ENCODE peak calls at places on chromosomes 6 and 20, in ten cellular contexts. One of them, this sample, is unnamed.

GRCh38 chr6:17381429-17382147 is 11.8 kb upstream of the CAP2 start:
- DNase-seq in HFFc6: peak
- DNase-seq in prostate gland: no peak
- DNase-seq in Calu3: no peak
- DNase-seq in bronchial epithelial cell: no peak
- DNase-seq in CD4-positive, alpha-beta T cell: no peak
- DNase-seq in lower leg skin: no peak
- DNase-seq in GM12865: no peak
- DNase-seq in activated CD8-positive, alpha-beta T cell treated with anti-CD3 and anti-CD28 coated beads for 36 hours: no peak
- DNase-seq in B cell: no peak
- DNase-seq in this sample: no peak

GRCh38 chr6:2579241-2579761 is 171.4 kb downstream of the MYLK4 start:
- DNase-seq in HFFc6: no peak
- DNase-seq in prostate gland: no peak
- DNase-seq in Calu3: no peak
- DNase-seq in bronchial epithelial cell: peak
- DNase-seq in CD4-positive, alpha-beta T cell: no peak
- DNase-seq in lower leg skin: no peak
- DNase-seq in GM12865: no peak
- DNase-seq in activated CD8-positive, alpha-beta T cell treated with anti-CD3 and anti-CD28 coated beads for 36 hours: no peak
- DNase-seq in B cell: no peak
- DNase-seq in this sample: no peak

GRCh38 chr6:10720229-10720959 is 2.5 kb upstream of the TMEM14C start:
- DNase-seq in HFFc6: no peak
- DNase-seq in prostate gland: no peak
- DNase-seq in Calu3: no peak
- DNase-seq in bronchial epithelial cell: no peak
- DNase-seq in CD4-positive, alpha-beta T cell: peak
- DNase-seq in lower leg skin: no peak
- DNase-seq in GM12865: no peak
- DNase-seq in activated CD8-positive, alpha-beta T cell treated with anti-CD3 and anti-CD28 coated beads for 36 hours: peak
- DNase-seq in B cell: peak
- DNase-seq in this sample: peak

GRCh38 chr6:151389640-151390275 is 1.6 kb downstream of the ZBTB2 start:
- DNase-seq in HFFc6: peak
- DNase-seq in prostate gland: peak
- DNase-seq in Calu3: peak
- DNase-seq in bronchial epithelial cell: peak
- DNase-seq in CD4-positive, alpha-beta T cell: no peak
- DNase-seq in lower leg skin: peak
- DNase-seq in GM12865: no peak
- DNase-seq in activated CD8-positive, alpha-beta T cell treated with anti-CD3 and anti-CD28 coated beads for 36 hours: peak
- DNase-seq in B cell: peak
- DNase-seq in this sample: peak

GRCh38 chr6:114432380-114432779 is 89.6 kb upstream of the HS3ST5 start:
- DNase-seq in HFFc6: no peak
- DNase-seq in prostate gland: no peak
- DNase-seq in Calu3: no peak
- DNase-seq in bronchial epithelial cell: no peak
- DNase-seq in CD4-positive, alpha-beta T cell: no peak
- DNase-seq in lower leg skin: no peak
- DNase-seq in GM12865: no peak
- DNase-seq in activated CD8-positive, alpha-beta T cell treated with anti-CD3 and anti-CD28 coated beads for 36 hours: no peak
- DNase-seq in B cell: no peak
- DNase-seq in this sample: no peak

GRCh38 chr6:141744971-141745370 is 387.8 kb upstream of the GJE1 start:
- DNase-seq in HFFc6: no peak
- DNase-seq in prostate gland: no peak
- DNase-seq in Calu3: no peak
- DNase-seq in bronchial epithelial cell: no peak
- DNase-seq in CD4-positive, alpha-beta T cell: no peak
- DNase-seq in lower leg skin: no peak
- DNase-seq in GM12865: no peak
- DNase-seq in activated CD8-positive, alpha-beta T cell treated with anti-CD3 and anti-CD28 coated beads for 36 hours: no peak
- DNase-seq in B cell: no peak
- DNase-seq in this sample: no peak

GRCh38 chr6:82178084-82178758 is 69.3 kb downstream of the IBTK start:
- DNase-seq in HFFc6: peak
- DNase-seq in prostate gland: no peak
- DNase-seq in Calu3: no peak
- DNase-seq in bronchial epithelial cell: peak
- DNase-seq in CD4-positive, alpha-beta T cell: no peak
- DNase-seq in lower leg skin: no peak
- DNase-seq in GM12865: no peak
- DNase-seq in activated CD8-positive, alpha-beta T cell treated with anti-CD3 and anti-CD28 coated beads for 36 hours: no peak
- DNase-seq in B cell: no peak
- DNase-seq in this sample: no peak

GRCh38 chr6:75419408-75419807 is 74.2 kb downstream of the FILIP1 start:
- DNase-seq in HFFc6: no peak
- DNase-seq in prostate gland: no peak
- DNase-seq in Calu3: no peak
- DNase-seq in bronchial epithelial cell: no peak
- DNase-seq in CD4-positive, alpha-beta T cell: no peak
- DNase-seq in lower leg skin: no peak
- DNase-seq in GM12865: no peak
- DNase-seq in activated CD8-positive, alpha-beta T cell treated with anti-CD3 and anti-CD28 coated beads for 36 hours: no peak
- DNase-seq in B cell: no peak
- DNase-seq in this sample: no peak

GRCh38 chr6:28474441-28475219 is 31.3 kb upstream of the ZSCAN23 start:
- DNase-seq in HFFc6: peak
- DNase-seq in prostate gland: no peak
- DNase-seq in Calu3: peak
- DNase-seq in bronchial epithelial cell: peak
- DNase-seq in CD4-positive, alpha-beta T cell: no peak
- DNase-seq in lower leg skin: no peak
- DNase-seq in GM12865: peak
- DNase-seq in activated CD8-positive, alpha-beta T cell treated with anti-CD3 and anti-CD28 coated beads for 36 hours: peak
- DNase-seq in B cell: no peak
- DNase-seq in this sample: no peak

GRCh38 chr6:30155522-30156261 is 5.3 kb downstream of the TRIM10 start:
- DNase-seq in HFFc6: no peak
- DNase-seq in prostate gland: no peak
- DNase-seq in Calu3: no peak
- DNase-seq in bronchial epithelial cell: peak
- DNase-seq in CD4-positive, alpha-beta T cell: no peak
- DNase-seq in lower leg skin: no peak
- DNase-seq in GM12865: no peak
- DNase-seq in activated CD8-positive, alpha-beta T cell treated with anti-CD3 and anti-CD28 coated beads for 36 hours: no peak
- DNase-seq in B cell: no peak
- DNase-seq in this sample: no peak

DNA sequence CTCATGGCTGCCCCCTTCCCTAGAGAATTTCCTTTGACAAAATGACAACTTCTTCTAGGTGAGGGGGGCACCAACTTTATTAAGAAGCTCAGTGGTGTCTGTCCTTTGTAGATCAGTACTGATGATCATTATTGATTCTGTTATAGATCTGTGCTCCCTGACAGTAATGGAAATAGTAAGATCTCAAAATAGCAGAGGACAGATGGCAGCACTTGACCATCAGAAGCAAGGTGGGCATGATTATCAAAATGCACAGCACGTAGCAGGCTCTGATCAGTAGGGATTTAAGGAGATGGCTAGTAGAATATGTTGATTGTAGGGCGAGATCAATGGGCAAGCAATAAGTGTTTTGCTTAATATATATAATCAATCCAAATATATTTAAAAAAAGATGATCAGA is 208.6 kb upstream of the HDDC2 start:
- DNase-seq in HFFc6: no peak
- DNase-seq in prostate gland: no peak
- DNase-seq in Calu3: no peak
- DNase-seq in bronchial epithelial cell: no peak
- DNase-seq in CD4-positive, alpha-beta T cell: no peak
- DNase-seq in lower leg skin: no peak
- DNase-seq in GM12865: no peak
- DNase-seq in activated CD8-positive, alpha-beta T cell treated with anti-CD3 and anti-CD28 coated beads for 36 hours: no peak
- DNase-seq in B cell: no peak
- DNase-seq in this sample: no peak
- TF ChIP-seq CTCF in HFFc6: no peak
- TF ChIP-seq CTCF in prostate gland: no peak
- TF ChIP-seq CTCF in Calu3: no peak
- TF ChIP-seq CTCF in bronchial epithelial cell: no peak
- TF ChIP-seq CTCF in CD4-positive, alpha-beta T cell: no peak
- TF ChIP-seq CTCF in lower leg skin: no peak
- TF ChIP-seq CTCF in GM12865: no peak
- TF ChIP-seq CTCF in activated CD8-positive, alpha-beta T cell treated with anti-CD3 and anti-CD28 coated beads for 36 hours: no peak
- TF ChIP-seq CTCF in B cell: no peak
- TF ChIP-seq CTCF in this sample: no peak

DNA sequence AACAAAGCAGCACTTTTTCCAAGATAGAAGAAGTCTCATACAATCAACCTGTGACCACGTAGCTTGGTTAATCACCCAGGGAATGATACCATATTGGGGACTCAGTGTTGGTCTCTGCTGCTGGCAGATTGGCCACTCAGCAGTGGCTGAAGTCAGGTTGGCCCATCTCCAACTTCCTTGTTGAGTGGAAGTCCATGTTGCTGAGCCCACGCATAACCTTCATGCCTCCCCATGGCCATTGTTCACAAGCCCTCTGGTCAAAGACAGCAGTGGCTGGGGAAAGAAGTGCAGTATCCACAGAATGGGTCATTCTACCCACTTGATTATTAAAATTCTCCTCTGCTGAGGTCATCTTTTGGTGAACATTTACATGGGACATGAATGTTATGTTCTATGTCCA is 38.5 kb downstream of the PKIB start:
- DNase-seq in HFFc6: no peak
- DNase-seq in prostate gland: no peak
- DNase-seq in Calu3: no peak
- DNase-seq in bronchial epithelial cell: no peak
- DNase-seq in CD4-positive, alpha-beta T cell: no peak
- DNase-seq in lower leg skin: no peak
- DNase-seq in GM12865: no peak
- DNase-seq in activated CD8-positive, alpha-beta T cell treated with anti-CD3 and anti-CD28 coated beads for 36 hours: no peak
- DNase-seq in B cell: no peak
- DNase-seq in this sample: no peak
- TF ChIP-seq CTCF in HFFc6: no peak
- TF ChIP-seq CTCF in prostate gland: no peak
- TF ChIP-seq CTCF in Calu3: no peak
- TF ChIP-seq CTCF in bronchial epithelial cell: no peak
- TF ChIP-seq CTCF in CD4-positive, alpha-beta T cell: no peak
- TF ChIP-seq CTCF in lower leg skin: no peak
- TF ChIP-seq CTCF in GM12865: no peak
- TF ChIP-seq CTCF in activated CD8-positive, alpha-beta T cell treated with anti-CD3 and anti-CD28 coated beads for 36 hours: no peak
- TF ChIP-seq CTCF in B cell: no peak
- TF ChIP-seq CTCF in this sample: no peak

DNA sequence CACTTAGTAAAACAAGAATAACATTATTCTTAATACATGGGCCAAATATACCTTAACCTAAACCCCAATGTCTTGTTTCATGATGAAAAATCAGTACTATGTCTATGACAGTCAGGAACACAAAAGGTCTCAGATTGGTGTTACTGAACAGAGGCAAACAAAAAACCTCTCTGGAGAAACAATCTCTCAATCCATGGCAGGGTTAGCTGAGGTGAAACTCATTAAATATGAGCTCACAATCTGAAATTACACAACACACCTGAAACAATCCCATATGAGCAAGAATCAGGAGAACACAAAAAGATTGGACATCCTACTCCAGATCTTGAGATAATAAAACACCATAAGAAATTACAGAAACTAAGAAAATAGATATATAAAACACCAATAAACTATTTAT is 6.5 kb upstream of the SLC17A4 start:
- DNase-seq in HFFc6: no peak
- DNase-seq in prostate gland: no peak
- DNase-seq in Calu3: no peak
- DNase-seq in bronchial epithelial cell: no peak
- DNase-seq in CD4-positive, alpha-beta T cell: no peak
- DNase-seq in lower leg skin: no peak
- DNase-seq in GM12865: no peak
- DNase-seq in activated CD8-positive, alpha-beta T cell treated with anti-CD3 and anti-CD28 coated beads for 36 hours: no peak
- DNase-seq in B cell: no peak
- DNase-seq in this sample: no peak
- TF ChIP-seq CTCF in HFFc6: no peak
- TF ChIP-seq CTCF in prostate gland: no peak
- TF ChIP-seq CTCF in Calu3: no peak
- TF ChIP-seq CTCF in bronchial epithelial cell: no peak
- TF ChIP-seq CTCF in CD4-positive, alpha-beta T cell: no peak
- TF ChIP-seq CTCF in lower leg skin: no peak
- TF ChIP-seq CTCF in GM12865: no peak
- TF ChIP-seq CTCF in activated CD8-positive, alpha-beta T cell treated with anti-CD3 and anti-CD28 coated beads for 36 hours: no peak
- TF ChIP-seq CTCF in B cell: no peak
- TF ChIP-seq CTCF in this sample: no peak

GRCh38 chr6:131167773-131168172 is 32.5 kb downstream of the AKAP7 start:
- DNase-seq in HFFc6: no peak
- DNase-seq in prostate gland: no peak
- DNase-seq in Calu3: no peak
- DNase-seq in bronchial epithelial cell: no peak
- DNase-seq in CD4-positive, alpha-beta T cell: no peak
- DNase-seq in lower leg skin: no peak
- DNase-seq in GM12865: no peak
- DNase-seq in activated CD8-positive, alpha-beta T cell treated with anti-CD3 and anti-CD28 coated beads for 36 hours: no peak
- DNase-seq in B cell: no peak
- DNase-seq in this sample: no peak
- TF ChIP-seq CTCF in HFFc6: peak
- TF ChIP-seq CTCF in prostate gland: no peak
- TF ChIP-seq CTCF in Calu3: no peak
- TF ChIP-seq CTCF in bronchial epithelial cell: no peak
- TF ChIP-seq CTCF in CD4-positive, alpha-beta T cell: no peak
- TF ChIP-seq CTCF in lower leg skin: no peak
- TF ChIP-seq CTCF in GM12865: no peak
- TF ChIP-seq CTCF in activated CD8-positive, alpha-beta T cell treated with anti-CD3 and anti-CD28 coated beads for 36 hours: no peak
- TF ChIP-seq CTCF in B cell: no peak
- TF ChIP-seq CTCF in this sample: peak

GRCh38 chr20:20699144-20699543 is 13.3 kb downstream of the RALGAPA2 start:
- DNase-seq in HFFc6: no peak
- DNase-seq in prostate gland: no peak
- DNase-seq in Calu3: no peak
- DNase-seq in bronchial epithelial cell: peak
- DNase-seq in CD4-positive, alpha-beta T cell: no peak
- DNase-seq in lower leg skin: no peak
- DNase-seq in GM12865: no peak
- DNase-seq in activated CD8-positive, alpha-beta T cell treated with anti-CD3 and anti-CD28 coated beads for 36 hours: no peak
- DNase-seq in B cell: no peak
- DNase-seq in this sample: no peak
- TF ChIP-seq CTCF in HFFc6: no peak
- TF ChIP-seq CTCF in prostate gland: no peak
- TF ChIP-seq CTCF in Calu3: no peak
- TF ChIP-seq CTCF in bronchial epithelial cell: no peak
- TF ChIP-seq CTCF in CD4-positive, alpha-beta T cell: no peak
- TF ChIP-seq CTCF in lower leg skin: no peak
- TF ChIP-seq CTCF in GM12865: no peak
- TF ChIP-seq CTCF in activated CD8-positive, alpha-beta T cell treated with anti-CD3 and anti-CD28 coated beads for 36 hours: no peak
- TF ChIP-seq CTCF in B cell: no peak
- TF ChIP-seq CTCF in this sample: no peak

GRCh38 chr6:34859951-34860350 is 27.9 kb downstream of the TAF11 start:
- DNase-seq in HFFc6: no peak
- DNase-seq in prostate gland: no peak
- DNase-seq in Calu3: no peak
- DNase-seq in bronchial epithelial cell: no peak
- DNase-seq in CD4-positive, alpha-beta T cell: no peak
- DNase-seq in lower leg skin: no peak
- DNase-seq in GM12865: no peak
- DNase-seq in activated CD8-positive, alpha-beta T cell treated with anti-CD3 and anti-CD28 coated beads for 36 hours: no peak
- DNase-seq in B cell: no peak
- DNase-seq in this sample: no peak

GRCh38 chr6:34864007-34864406 is 23.8 kb downstream of the TAF11 start:
- DNase-seq in HFFc6: no peak
- DNase-seq in prostate gland: no peak
- DNase-seq in Calu3: no peak
- DNase-seq in bronchial epithelial cell: no peak
- DNase-seq in CD4-positive, alpha-beta T cell: no peak
- DNase-seq in lower leg skin: no peak
- DNase-seq in GM12865: no peak
- DNase-seq in activated CD8-positive, alpha-beta T cell treated with anti-CD3 and anti-CD28 coated beads for 36 hours: no peak
- DNase-seq in B cell: no peak
- DNase-seq in this sample: no peak

GRCh38 chr6:34855463-34855862 is 32.4 kb downstream of the TAF11 start:
- DNase-seq in HFFc6: no peak
- DNase-seq in prostate gland: no peak
- DNase-seq in Calu3: no peak
- DNase-seq in bronchial epithelial cell: no peak
- DNase-seq in CD4-positive, alpha-beta T cell: no peak
- DNase-seq in lower leg skin: no peak
- DNase-seq in GM12865: no peak
- DNase-seq in activated CD8-positive, alpha-beta T cell treated with anti-CD3 and anti-CD28 coated beads for 36 hours: no peak
- DNase-seq in B cell: no peak
- DNase-seq in this sample: no peak

GRCh38 chr6:34858681-34859080 is 29.2 kb downstream of the TAF11 start:
- DNase-seq in HFFc6: no peak
- DNase-seq in prostate gland: no peak
- DNase-seq in Calu3: no peak
- DNase-seq in bronchial epithelial cell: no peak
- DNase-seq in CD4-positive, alpha-beta T cell: no peak
- DNase-seq in lower leg skin: no peak
- DNase-seq in GM12865: no peak
- DNase-seq in activated CD8-positive, alpha-beta T cell treated with anti-CD3 and anti-CD28 coated beads for 36 hours: no peak
- DNase-seq in B cell: no peak
- DNase-seq in this sample: no peak
- TF ChIP-seq CTCF in HFFc6: peak
- TF ChIP-seq CTCF in prostate gland: no peak
- TF ChIP-seq CTCF in Calu3: no peak
- TF ChIP-seq CTCF in bronchial epithelial cell: no peak
- TF ChIP-seq CTCF in CD4-positive, alpha-beta T cell: no peak
- TF ChIP-seq CTCF in lower leg skin: no peak
- TF ChIP-seq CTCF in GM12865: no peak
- TF ChIP-seq CTCF in activated CD8-positive, alpha-beta T cell treated with anti-CD3 and anti-CD28 coated beads for 36 hours: no peak
- TF ChIP-seq CTCF in B cell: no peak
- TF ChIP-seq CTCF in this sample: no peak

This sample was measured in CD14-positive monocyte.